ENCODE peak calls at places on chromosomes 2 and 18, in ten cellular contexts. B is left ventricle myocardium inferior, D is AG04450, V is mammary epithelial cell, E is fibroblast of lung, O is right lobe of liver, I is tibial artery, M is cardiac muscle cell, C is testis, S is IMR-90. P is an unnamed sample.

GRCh38 chr2:27856386-27856785 is 33.8 kb downstream of the RBKS start:
- DNase-seq in B (no peak), D (no peak), I (no peak), S (no peak), M (no peak), V (no peak), C (no peak), O (no peak), E (peak; percentile 28), P (no peak)

GRCh38 chr18:11741505-11742145 is 52.6 kb downstream of the GNAL start:
- DNase-seq in O (no peak), B (no peak), M (no peak), V (no peak), E (no peak), S (no peak), I (no peak), C (no peak), D (no peak), P (no peak)

GRCh38 chr2:33633295-33633694 is 34.2 kb upstream of the FAM98A start:
- DNase-seq in I (no peak), C (no peak), B (no peak), D (no peak), V (no peak), E (no peak), M (no peak), O (no peak), S (no peak), P (no peak)

GRCh38 chr2:130823171-130823885 is 13.4 kb upstream of the ARHGEF4 start:
- DNase-seq in E (no peak), I (no peak), O (no peak), C (no peak), S (no peak), M (no peak), V (no peak), D (no peak), B (no peak), P (no peak)

GRCh38 chr2:66478729-66479316 is 43.9 kb downstream of the MEIS1 start:
- DNase-seq in O (no peak), V (no peak), E (no peak), D (no peak), C (no peak), M (no peak), I (no peak), B (no peak), S (no peak), P (no peak)

GRCh38 chr2:74540291-74540690 is 10.6 kb downstream of the HTRA2 start:
- DNase-seq in I (peak; percentile 76), V (no peak), O (no peak), B (peak; percentile 77), C (peak; percentile 58), S (no peak), D (no peak), E (no peak), M (no peak), P (no peak)

GRCh38 chr2:25698752-25699151 is 25.4 kb upstream of the DTNB start:
- DNase-seq in D (no peak), V (peak; percentile 72), B (no peak), C (no peak), O (no peak), I (no peak), S (peak; percentile 36), E (peak; percentile 64), M (no peak), P (no peak)

GRCh38 chr2:173720310-173720709 is 244.9 kb downstream of the SP3 start:
- DNase-seq in D (peak; percentile 2), O (no peak), B (no peak), I (no peak), V (no peak), E (peak; percentile 55), C (no peak), S (peak; percentile 60), M (no peak), P (no peak)

GRCh38 chr2:169363027-169363569 is 764 bp upstream of the LRP2 start:
- DNase-seq in V (no peak), M (no peak), C (no peak), E (no peak), B (no peak), I (no peak), S (no peak), D (no peak), O (no peak), P (no peak)

GRCh38 chr2:169363570-169364150 is 1.3 kb upstream of the LRP2 start:
- DNase-seq in S (no peak), D (no peak), I (no peak), E (no peak), V (peak; percentile 1), C (peak; percentile 34), B (no peak), M (peak; percentile 36), O (peak; percentile 54), P (no peak)

GRCh38 chr2:169362346-169363026 is at the start of gene LRP2:
- DNase-seq in V (peak; percentile 2), I (no peak), S (no peak), E (no peak), C (peak; percentile 24), D (no peak), M (peak; percentile 32), B (no peak), O (peak; percentile 61), P (no peak)

GRCh38 chr2:169366066-169366465 is 3.7 kb upstream of the LRP2 start:
- DNase-seq in I (no peak), V (peak; percentile 30), D (no peak), C (no peak), M (no peak), E (no peak), B (no peak), S (peak; percentile 2), O (no peak), P (no peak)

DNA sequence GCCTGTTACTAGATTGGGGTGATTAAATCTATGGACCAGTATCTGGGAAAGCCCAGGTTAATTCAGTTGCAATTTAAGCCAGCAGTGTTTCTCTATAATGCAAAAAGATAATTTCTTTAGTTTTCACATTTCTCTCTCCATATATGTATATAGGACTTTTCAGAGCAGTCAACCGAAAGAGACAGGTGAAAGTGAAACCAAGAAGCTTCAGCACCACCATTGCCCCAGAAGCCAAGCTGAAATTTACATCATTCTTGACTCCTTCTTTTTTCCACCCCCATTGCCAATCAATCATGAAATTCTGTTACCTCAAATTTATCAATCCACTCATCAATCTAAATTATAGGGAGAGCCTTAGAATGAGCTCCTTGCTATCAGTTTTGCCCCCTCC is 2.8 kb upstream of the LRP2 start:
- DNase-seq in O (no peak), V (no peak), E (no peak), C (no peak), M (no peak), D (no peak), I (no peak), S (no peak), B (no peak), P (no peak)
- H3K27me3 ChIP-seq in O (no peaks in the 10 kb centered on the region), V (peaks cover 44% of the 10 kb centered on the region), E (peaks cover 37% of the 10 kb centered on the region), C (no peaks in the 10 kb centered on the region), M (peaks cover 39% of the 10 kb centered on the region), D (peaks cover 45% of the 10 kb centered on the region), I (no peaks in the 10 kb centered on the region), S (peaks cover 37% of the 10 kb centered on the region), B (peaks cover 45% of the 10 kb centered on the region), P (peaks cover 41% of the 10 kb centered on the region)

GRCh38 chr18:49059028-49059670 is 108.4 kb upstream of the SMAD7 start:
- DNase-seq in B (no peak), M (no peak), V (no peak), E (no peak), S (peak; percentile 24), O (no peak), D (no peak), I (no peak), C (no peak), P (no peak)

GRCh38 chr18:49055787-49056186 is 105.0 kb upstream of the SMAD7 start:
- DNase-seq in V (peak; percentile 17), S (peak; percentile 94), M (no peak), C (peak; percentile 28), B (peak; percentile 65), E (peak; percentile 73), I (peak; percentile 87), D (no peak), O (no peak), P (no peak)

GRCh38 chr18:49051323-49051967 is 100.7 kb upstream of the SMAD7 start:
- DNase-seq in S (no peak), D (no peak), M (no peak), I (no peak), B (no peak), C (no peak), V (no peak), O (no peak), E (no peak), P (no peak)

GRCh38 chr18:49052891-49053644 is 102.3 kb upstream of the SMAD7 start:
- DNase-seq in S (peak; percentile 97), V (peak; percentile 37), B (no peak), O (no peak), E (peak; percentile 99), C (no peak), M (no peak), I (no peak), D (peak; percentile 82), P (peak; percentile 2)

GRCh38 chr18:49055196-49055595 is 104.4 kb upstream of the SMAD7 start:
- DNase-seq in O (no peak), C (no peak), V (no peak), I (no peak), B (no peak), E (no peak), S (no peak), D (no peak), M (no peak), P (no peak)
- H3K4me3 ChIP-seq in O (no peak overlapping the region), C (no peak overlapping the region), V (no peak overlapping the region), I (no peak overlapping the region), B (no peak overlapping the region), E (no peak overlapping the region), S (no peak overlapping the region), D (no peak overlapping the region), M (no peak overlapping the region), P (no peak overlapping the region)

DNA sequence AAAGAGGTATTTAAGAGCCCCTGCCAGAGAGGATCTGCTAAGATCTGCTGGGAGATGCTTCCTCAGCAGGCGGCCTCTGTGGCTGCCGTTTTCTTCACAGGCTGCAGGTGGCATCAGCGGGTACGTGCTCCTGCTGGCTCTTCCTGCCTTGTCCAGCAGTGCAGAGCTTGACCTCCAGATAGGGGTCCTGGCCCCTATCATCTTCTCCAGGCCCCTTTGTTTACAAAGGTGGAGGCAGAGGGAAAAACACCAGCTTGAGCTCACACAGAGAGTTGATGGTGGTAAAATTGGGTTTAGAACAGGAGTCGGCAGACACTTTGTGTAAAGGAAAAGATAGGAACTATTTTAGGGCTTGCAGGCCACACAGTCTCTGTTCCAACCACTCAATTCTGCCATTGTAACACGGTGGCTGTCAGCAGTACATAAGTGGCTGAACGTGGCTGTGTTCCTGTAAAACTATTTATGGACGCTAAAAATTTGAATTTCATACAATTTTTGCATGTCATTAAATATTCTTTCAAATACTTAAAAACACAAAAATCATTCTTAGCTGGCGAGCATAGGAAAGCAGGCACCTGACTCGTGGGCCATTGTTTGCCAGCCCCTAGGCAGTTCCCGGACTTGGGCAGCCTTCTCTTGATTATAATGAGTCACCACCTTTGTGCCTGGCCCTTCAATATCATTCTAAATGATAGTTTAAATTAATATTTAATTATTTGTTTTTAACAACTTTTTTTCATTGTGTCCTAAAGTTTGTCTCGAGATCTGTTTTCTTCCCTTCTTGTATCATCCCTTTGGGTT is 98.2 kb upstream of the B3GNT7 start:
- DNase-seq in M (peak; percentile 81), C (peak; percentile 73), V (peak; percentile 23), B (peak; percentile 53), D (peak; percentile 37), S (peak; percentile 54), E (peak; percentile 40), O (peak; percentile 61), I (peak; percentile 52), P (no peak)
- TF ChIP-seq CTCF in M (peak; percentile 87), C (peak; percentile 56), V (peak; percentile 64), B (peak; percentile 78), D (peak; percentile 85), S (peak; percentile 66), E (peak; percentile 45), O (peak; percentile 62), I (peak; percentile 49), P (peak; percentile 83)

GRCh38 chr2:70892750-70893149 is 43.0 kb upstream of the ATP6V1B1 start:
- DNase-seq in D (no peak), B (no peak), C (no peak), S (no peak), I (no peak), M (no peak), V (no peak), O (no peak), E (no peak), P (no peak)

GRCh38 chr2:70894765-70895164 is 40.9 kb upstream of the ATP6V1B1 start:
- DNase-seq in M (no peak), I (no peak), D (no peak), V (no peak), O (no peak), S (no peak), C (no peak), E (no peak), B (no peak), P (no peak)

GRCh38 chr2:70891572-70892356 is 43.9 kb upstream of the ATP6V1B1 start:
- DNase-seq in E (no peak), I (no peak), S (no peak), C (no peak), M (no peak), V (no peak), D (no peak), B (no peak), O (no peak), P (no peak)

GRCh38 chr2:70895249-70895648 is 40.5 kb upstream of the ATP6V1B1 start:
- DNase-seq in D (no peak), I (no peak), V (no peak), S (no peak), O (no peak), B (no peak), M (no peak), E (no peak), C (no peak), P (no peak)

DNA sequence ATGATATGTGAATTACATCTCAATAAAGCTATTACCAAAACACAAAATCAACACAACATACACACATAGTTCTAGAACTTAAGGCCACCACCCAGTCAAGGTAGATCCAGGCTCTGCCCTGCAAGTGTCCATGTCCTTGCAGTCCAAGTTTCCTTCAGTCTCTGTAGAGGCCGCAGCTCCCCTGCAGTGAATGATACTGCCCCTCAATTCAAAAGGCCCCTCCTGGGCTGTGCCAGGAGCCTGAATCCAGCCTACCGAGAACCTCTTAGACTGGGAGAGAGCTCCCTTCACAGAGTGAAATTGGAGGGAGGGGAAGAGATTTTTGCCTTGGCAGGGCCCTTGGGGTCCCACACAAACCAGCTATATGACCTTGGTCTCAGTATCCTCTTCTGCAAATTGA is 42.5 kb upstream of the ATP6V1B1 start:
- DNase-seq in C (no peak), V (no peak), E (no peak), S (no peak), B (no peak), M (no peak), D (no peak), I (no peak), O (no peak), P (no peak)
- H3K27me3 ChIP-seq in C (peaks cover 6% of the 10 kb centered on the region), V (peaks cover 48% of the 10 kb centered on the region), E (peaks cover 79% of the 10 kb centered on the region), S (peaks cover 98% of the 10 kb centered on the region), B (peaks cover 100% of the 10 kb centered on the region), M (peaks cover 100% of the 10 kb centered on the region), D (peaks cover 99% of the 10 kb centered on the region), I (no peaks in the 10 kb centered on the region), O (no peaks in the 10 kb centered on the region), P (peaks cover 91% of the 10 kb centered on the region)